ENCODE peak calls at places on chromosome 14, in five cellular contexts. N, X, A, K and G are unnamed samples.

GRCh38 chr14:25411933-25412757 is 362.2 kb upstream of the STXBP6 start:
- DNase-seq in X (no peak), A (peak; percentile 51), K (peak; percentile 52), N (peak; percentile 4), G (no peak)

GRCh38 chr14:99516156-99517045 is 35.2 kb downstream of the CCNK start:
- DNase-seq in N (no peak), X (no peak), A (no peak), K (no peak), G (no peak)

GRCh38 chr14:96117101-96117897 is 78.1 kb downstream of the C14orf132 start:
- DNase-seq in N (no peak), K (no peak), A (peak; percentile 39), X (no peak), G (no peak)

GRCh38 chr14:50615566-50615965 is 52.5 kb downstream of the SAV1 start:
- DNase-seq in A (no peak), X (no peak), K (peak; percentile 69), N (no peak), G (no peak)

GRCh38 chr14:92382677-92383076 is 59.7 kb downstream of the SLC24A4 start:
- DNase-seq in A (no peak), X (no peak), K (peak; percentile 42), N (no peak), G (no peak)

GRCh38 chr14:49052516-49052915 is 533.7 kb downstream of the RPS29 start:
- DNase-seq in A (no peak), X (no peak), K (no peak), N (no peak), G (no peak)

GRCh38 chr14:85342858-85343607 is 186.9 kb upstream of the FLRT2 start:
- DNase-seq in N (no peak), A (no peak), X (no peak), K (no peak), G (no peak)

GRCh38 chr14:88553886-88554457 is 835 bp downstream of the PTPN21 start:
- DNase-seq in N (no peak), K (peak; percentile 3), A (no peak), X (no peak), G (no peak)

GRCh38 chr14:101959277-101959676 is 5.1 kb upstream of the DYNC1H1 start:
- DNase-seq in K (no peak), X (no peak), N (no peak), A (no peak), G (no peak)

GRCh38 chr14:79510659-79511058 is 700.6 kb downstream of the DIO2 start:
- DNase-seq in K (no peak), X (no peak), A (no peak), N (no peak), G (no peak)

GRCh38 chr14:73245401-73246325 is 8.4 kb downstream of the PAPLN start:
- DNase-seq in K (no peak), X (peak; percentile 86), N (no peak), A (no peak), G (no peak)

GRCh38 chr14:91774138-91775096 is 42.5 kb upstream of the CATSPERB start:
- DNase-seq in A (no peak), X (peak; percentile 1), K (no peak), N (no peak), G (no peak)

GRCh38 chr14:91244501-91244901 is at the start of gene GPR68:
- DNase-seq in A (peak; percentile 67), X (no peak), N (no peak), K (no peak), G (no peak)

GRCh38 chr14:49971156-49972141 is 78.6 kb downstream of the ARF6 start:
- DNase-seq in A (peak; percentile 71), N (no peak), K (no peak), X (peak; percentile 93), G (no peak)

GRCh38 chr14:61395115-61395725 is 73.8 kb downstream of the PRKCH start:
- DNase-seq in K (peak; percentile 91), X (no peak), A (no peak), N (no peak), G (no peak)

GRCh38 chr14:79516009-79516408 is 695.3 kb downstream of the DIO2 start:
- DNase-seq in N (no peak), A (peak; percentile 39), K (no peak), X (no peak), G (no peak)

GRCh38 chr14:100176811-100177327 is 17.4 kb upstream of the DEGS2 start:
- DNase-seq in K (no peak), X (no peak), N (no peak), A (no peak), G (no peak)

GRCh38 chr14:102236026-102236425 is 68.9 kb downstream of the MOK start:
- DNase-seq in K (no peak), X (no peak), A (no peak), N (no peak), G (no peak)

GRCh38 chr14:94304243-94304642 is 11.2 kb upstream of the SERPINA10 start:
- DNase-seq in X (no peak), K (no peak), N (no peak), A (no peak), G (no peak)

GRCh38 chr14:100203962-100204834 is 34.7 kb upstream of the YY1 start:
- DNase-seq in K (peak; percentile 48), N (no peak), A (no peak), X (no peak), G (peak; percentile 68)

GRCh38 chr14:104895207-104895785 is 29.4 kb upstream of the PLD4 start:
- DNase-seq in N (no peak), X (peak; percentile 0), K (no peak), A (no peak), G (no peak)

GRCh38 chr14:62097072-62097471 is 334.9 kb downstream of the SNAPC1 start:
- DNase-seq in A (no peak), K (no peak), X (no peak), N (no peak), G (no peak)

GRCh38 chr14:21084988-21085853 is 13.2 kb downstream of the ZNF219 start:
- DNase-seq in A (no peak), N (no peak), K (no peak), X (no peak), G (no peak)

GRCh38 chr14:64937176-64937820 is 5.2 kb downstream of the GPX2 start:
- DNase-seq in N (no peak), A (no peak), K (peak; percentile 52), X (no peak), G (no peak)

GRCh38 chr14:64708148-64709004 is 4.2 kb downstream of the PLEKHG3 start:
- DNase-seq in K (no peak), X (no peak), A (no peak), N (no peak), G (no peak)

GRCh38 chr14:103386632-103387329 is 1.6 kb downstream of the MARK3 start:
- DNase-seq in A (no peak), K (peak; percentile 67), X (no peak), N (no peak), G (no peak)

GRCh38 chr14:54467280-54467679 is 21.5 kb downstream of the GMFB start:
- DNase-seq in N (no peak), A (no peak), K (no peak), X (no peak), G (no peak)

GRCh38 chr14:24889843-24890242 is 160.1 kb downstream of the STXBP6 start:
- DNase-seq in K (no peak), X (no peak), N (no peak), A (no peak), G (no peak)

GRCh38 chr14:78697341-78697740 is 527.2 kb downstream of the NRXN3 start:
- DNase-seq in K (peak; percentile 26), A (peak; percentile 42), X (peak; percentile 33), N (no peak), G (peak; percentile 5)

GRCh38 chr14:33851931-33852330 is 98.9 kb downstream of the EGLN3 start:
- DNase-seq in X (no peak), K (no peak), A (no peak), N (no peak), G (no peak)

GRCh38 chr14:63287661-63288483 is 30.9 kb downstream of the GPHB5 start:
- DNase-seq in N (no peak), X (no peak), K (no peak), A (no peak), G (no peak)

GRCh38 chr14:64388533-64389243 is 535 bp downstream of the MTHFD1 start:
- DNase-seq in N (peak; percentile 23), K (peak; percentile 11), A (peak; percentile 75), X (no peak), G (no peak)

GRCh38 chr14:49970474-49971147 is 77.7 kb downstream of the ARF6 start:
- DNase-seq in A (peak; percentile 33), K (peak; percentile 69), X (no peak), N (no peak), G (no peak)

GRCh38 chr14:94867931-94868597 is 98.2 kb upstream of the GSC start:
- DNase-seq in X (no peak), K (peak; percentile 3), N (peak; percentile 35), A (no peak), G (no peak)

GRCh38 chr14:35480119-35480769 is 53.7 kb upstream of the INSM2 start:
- DNase-seq in K (no peak), N (no peak), A (no peak), X (peak; percentile 73), G (no peak)

GRCh38 chr14:22850944-22851790 is 14.8 kb downstream of the MMP14 start:
- DNase-seq in X (peak; percentile 32), N (no peak), A (no peak), K (no peak), G (no peak)